ENCODE peak calls at places on chromosome 4, in four cellular contexts. I, T, Z and S are unnamed samples.

GRCh38 chr4:42151568-42152506 is 618 bp downstream of the BEND4 start:
- DNase-seq in T (peak), I (no peak), Z (peak), S (peak)

GRCh38 chr4:160835789-160836188 is 1328.0 kb downstream of the FSTL5 start:
- DNase-seq in Z (no peak), I (no peak), T (no peak), S (no peak)

GRCh38 chr4:3673176-3673575 is 93.0 kb upstream of the ADRA2C start:
- DNase-seq in T (no peak), Z (no peak), I (no peak), S (no peak)

GRCh38 chr4:47704693-47705325 is 133.1 kb downstream of the CORIN start:
- DNase-seq in Z (peak), I (no peak), T (peak), S (peak)

GRCh38 chr4:183347586-183347985 is 25.4 kb upstream of the CLDN24 start:
- DNase-seq in I (no peak), Z (no peak), T (no peak), S (no peak)

GRCh38 chr4:175536852-175537453 is 275.1 kb downstream of the GPM6A start:
- DNase-seq in T (peak), I (no peak), Z (peak), S (no peak)

GRCh38 chr4:123479944-123480343 is 83.3 kb downstream of the SPRY1 start:
- DNase-seq in I (no peak), T (no peak), Z (no peak), S (no peak)

GRCh38 chr4:8176547-8177399 is 18.2 kb upstream of the ABLIM2 start:
- DNase-seq in T (peak), I (no peak), Z (peak), S (peak)

GRCh38 chr4:97759785-97760184 is 383.5 kb downstream of the STPG2 start:
- DNase-seq in Z (no peak), T (no peak), I (no peak), S (no peak)

GRCh38 chr4:48141048-48141447 is 7.0 kb upstream of the TXK start:
- DNase-seq in T (peak), Z (peak), I (no peak), S (peak)

GRCh38 chr4:151698213-151698612 is 62.6 kb downstream of the GATB start:
- DNase-seq in Z (no peak), I (no peak), T (no peak), S (no peak)

GRCh38 chr4:156933633-156934258 is 37.9 kb downstream of the PDGFC start:
- DNase-seq in Z (no peak), I (no peak), T (no peak), S (no peak)

GRCh38 chr4:77052352-77052751 is 23.4 kb downstream of the CCNI start:
- DNase-seq in Z (no peak), T (peak), I (no peak), S (peak)

GRCh38 chr4:173332963-173333657 is 1.0 kb downstream of the HMGB2 start:
- DNase-seq in T (no peak), Z (no peak), I (no peak), S (peak)

GRCh38 chr4:42412251-42412650 is 15.0 kb downstream of the SHISA3 start:
- DNase-seq in I (no peak), Z (no peak), T (no peak), S (no peak)

GRCh38 chr4:137641554-137641953 is 109.3 kb upstream of the PCDH18 start:
- DNase-seq in Z (no peak), I (no peak), T (no peak), S (no peak)

GRCh38 chr4:64539234-64539849 is 130.1 kb upstream of the TECRL start:
- DNase-seq in Z (peak), T (peak), I (no peak), S (peak)

GRCh38 chr4:185920171-185920570 is 108.2 kb upstream of the SORBS2 start:
- DNase-seq in Z (no peak), I (no peak), T (peak), S (no peak)

GRCh38 chr4:130288576-130288975 is 1192.6 kb downstream of the C4orf33 start:
- DNase-seq in Z (no peak), T (no peak), I (no peak), S (peak)

GRCh38 chr4:148437439-148437838 is 4.8 kb downstream of the NR3C2 start:
- DNase-seq in T (no peak), I (no peak), Z (no peak), S (no peak)

GRCh38 chr4:80309301-80310004 is 26.1 kb upstream of the CFAP299 start:
- DNase-seq in Z (no peak), T (no peak), I (no peak), S (no peak)

GRCh38 chr4:6582889-6583504 is 8.0 kb downstream of the MAN2B2 start:
- DNase-seq in I (no peak), T (no peak), Z (no peak), S (no peak)

GRCh38 chr4:124947622-124948265 is 235.2 kb upstream of the ANKRD50 start:
- DNase-seq in Z (no peak), T (no peak), I (no peak), S (no peak)

GRCh38 chr4:154911097-154911496 is 130.0 kb downstream of the RBM46 start:
- DNase-seq in Z (no peak), T (no peak), I (no peak), S (no peak)

GRCh38 chr4:39456946-39457763 is 1.6 kb downstream of the RPL9 start:
- DNase-seq in I (no peak), Z (no peak), T (no peak), S (no peak)

GRCh38 chr4:182560358-182560757 is 317.2 kb downstream of the TENM3 start:
- DNase-seq in Z (peak), T (peak), I (no peak), S (peak)

GRCh38 chr4:56246230-56246610 is 141.1 kb downstream of the AASDH start:
- DNase-seq in I (no peak), Z (no peak), T (no peak), S (no peak)

GRCh38 chr4:30725562-30725961 is 5.4 kb downstream of the PCDH7 start:
- DNase-seq in I (no peak), T (no peak), Z (no peak), S (no peak)

GRCh38 chr4:128468485-128468989 is 180.9 kb upstream of the PGRMC2 start:
- DNase-seq in I (no peak), Z (peak), T (no peak), S (no peak)

GRCh38 chr4:3765271-3766206 is 646 bp upstream of the ADRA2C start:
- DNase-seq in T (no peak), I (no peak), Z (peak), S (no peak)

GRCh38 chr4:168141733-168142132 is 49.4 kb downstream of the ANXA10 start:
- DNase-seq in I (no peak), T (no peak), Z (no peak), S (no peak)

GRCh38 chr4:33494150-33494549 is 2750.2 kb downstream of the ARAP2 start:
- DNase-seq in I (no peak), T (no peak), Z (peak), S (no peak)

GRCh38 chr4:113837397-113837796 is 75.9 kb upstream of the CAMK2D start:
- DNase-seq in Z (no peak), I (no peak), T (no peak), S (peak)

GRCh38 chr4:121690001-121690400 is 6.8 kb downstream of the ANXA5 start:
- DNase-seq in I (no peak), Z (no peak), T (no peak), S (no peak)

GRCh38 chr4:7831330-7831729 is 108.3 kb downstream of the AFAP1 start:
- DNase-seq in Z (no peak), T (no peak), I (no peak), S (no peak)

GRCh38 chr4:74044676-74045075 is 6.2 kb upstream of the CXCL3 start:
- DNase-seq in I (no peak), Z (no peak), T (no peak), S (no peak)